ENCODE peak calls at places on chromosomes 7 and 10, in ten cellular contexts. Y is trophoblast cell, Z is lower lobe of right lung, F is heart right ventricle, T is adipocyte, P is cardiac muscle cell, G is sigmoid colon, A is fibroblast of lung, D is heart left ventricle, Q is prostate gland. M is an unnamed sample.

GRCh38 chr7:27305854-27306253 is 63.3 kb downstream of the EVX1 start:
- DNase-seq in G (no peak), F (no peak), Q (no peak), P (no peak), A (no peak), Y (no peak), D (no peak), Z (no peak), T (no peak), M (no peak)

GRCh38 chr7:36315309-36315948 is 74.2 kb upstream of the ANLN start:
- DNase-seq in Y (no peak), P (no peak), Z (no peak), G (no peak), A (no peak), T (no peak), D (no peak), Q (no peak), F (no peak), M (peak; percentile 70)

GRCh38 chr7:14698239-14698638 is 204.3 kb downstream of the DGKB start:
- DNase-seq in P (no peak), D (no peak), G (no peak), Y (no peak), F (no peak), Q (no peak), A (no peak), Z (no peak), T (peak; percentile 24), M (no peak)

GRCh38 chr10:115827650-115828049 is 445.4 kb downstream of the GFRA1 start:
- DNase-seq in P (no peak), D (peak; percentile 18), Y (no peak), F (no peak), G (no peak), Z (no peak), T (no peak), Q (no peak), A (peak; percentile 86), M (no peak)

GRCh38 chr10:96339956-96340904 is 18.6 kb downstream of the OPALIN start:
- DNase-seq in P (peak; percentile 86), A (peak; percentile 50), Y (peak; percentile 99), T (peak; percentile 85), Z (peak; percentile 56), F (peak; percentile 52), Q (peak; percentile 30), D (peak; percentile 61), G (no peak), M (peak; percentile 88)

GRCh38 chr10:120700421-120700820 is 150.7 kb upstream of the WDR11 start:
- DNase-seq in Z (no peak), Q (no peak), Y (no peak), F (no peak), T (no peak), D (no peak), A (no peak), G (no peak), P (no peak), M (no peak)

GRCh38 chr10:68073631-68074403 is 1.3 kb downstream of the HERC4 start:
- DNase-seq in Y (peak; percentile 54), Z (no peak), D (no peak), F (no peak), Q (no peak), A (no peak), T (peak; percentile 63), G (no peak), P (no peak), M (no peak)

GRCh38 chr10:13984647-13985155 is 346.0 kb downstream of the FRMD4A start:
- DNase-seq in T (peak; percentile 46), G (no peak), D (no peak), P (no peak), Z (no peak), Q (no peak), Y (peak; percentile 33), F (no peak), A (peak; percentile 99), M (no peak)

GRCh38 chr7:112118581-112119566 is 87.3 kb downstream of the DOCK4 start:
- DNase-seq in Z (no peak), P (no peak), G (no peak), T (no peak), A (no peak), Y (no peak), F (no peak), Q (no peak), D (no peak), M (no peak)
- H3K4me1 ChIP-seq in Z (peaks cover 18% of the 10 kb centered on the region), P (no peaks in the 10 kb centered on the region), G (no peaks in the 10 kb centered on the region), T (peaks cover 17% of the 10 kb centered on the region), A (no peaks in the 10 kb centered on the region), Y (no peaks in the 10 kb centered on the region), F (no peaks in the 10 kb centered on the region), Q (no peaks in the 10 kb centered on the region), D (peaks cover 9% of the 10 kb centered on the region), M (no peaks in the 10 kb centered on the region)

GRCh38 chr7:156001496-156002260 is 189.4 kb upstream of the SHH start:
- DNase-seq in P (no peak), T (no peak), Z (no peak), Q (no peak), D (no peak), A (no peak), G (no peak), F (no peak), Y (no peak), M (no peak)

GRCh38 chr7:156000601-156001396 is 188.5 kb upstream of the SHH start:
- DNase-seq in Z (no peak), Y (no peak), T (no peak), A (peak; percentile 13), G (no peak), Q (no peak), D (no peak), P (no peak), F (no peak), M (no peak)

GRCh38 chr7:156003220-156004162 is 191.2 kb upstream of the SHH start:
- DNase-seq in T (no peak), F (no peak), P (no peak), D (no peak), G (no peak), Y (no peak), Q (no peak), Z (no peak), A (no peak), M (no peak)

GRCh38 chr7:156004265-156005201 is 192.3 kb upstream of the SHH start:
- DNase-seq in F (no peak), Z (no peak), Y (no peak), D (no peak), T (no peak), Q (no peak), A (no peak), P (no peak), G (no peak), M (no peak)

DNA sequence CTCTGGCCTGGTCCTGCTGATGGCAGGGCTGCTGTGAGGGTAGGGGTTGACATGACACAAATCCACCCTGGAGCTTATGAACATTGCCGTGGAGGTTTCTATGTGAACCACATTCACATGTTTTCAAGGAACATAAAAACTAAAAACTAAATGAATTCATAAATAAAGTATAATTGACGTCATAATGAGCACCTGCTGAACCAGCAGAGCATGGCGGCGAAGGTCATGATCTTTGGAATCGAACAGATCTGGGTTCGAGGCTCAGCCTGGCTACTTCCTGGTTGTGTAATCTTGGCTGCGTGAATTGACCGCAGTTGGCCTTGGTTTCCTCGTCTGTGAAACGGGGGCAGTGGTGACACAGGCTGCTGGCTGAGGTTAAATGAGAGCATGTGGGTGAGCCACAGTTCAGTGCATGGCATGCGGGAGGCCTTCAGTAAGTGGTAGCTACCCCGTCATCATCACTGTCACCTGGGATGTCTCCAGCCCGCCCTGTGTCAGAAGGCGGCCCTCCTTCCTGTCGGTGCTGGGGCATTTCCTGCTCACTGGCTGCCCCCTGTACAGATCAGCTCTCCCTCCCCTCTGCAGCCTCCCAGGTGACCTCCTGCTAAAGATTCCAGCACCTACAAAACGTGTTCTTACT is 190.2 kb upstream of the SHH start:
- DNase-seq in T (no peak), D (no peak), F (no peak), A (no peak), Q (no peak), Y (no peak), G (no peak), Z (no peak), P (no peak), M (no peak)
- H3K4me3 ChIP-seq in T (no peak overlapping the region), D (no peak overlapping the region), F (no peak overlapping the region), A (no peak overlapping the region), Q (no peak overlapping the region), Y (no peak overlapping the region), G (no peak overlapping the region), Z (no peak overlapping the region), P (no peak overlapping the region), M (no peak overlapping the region)

GRCh38 chr7:92750961-92751360 is 85.4 kb downstream of the CDK6 start:
- DNase-seq in Q (no peak), D (no peak), T (no peak), A (peak; percentile 75), G (no peak), Y (peak; percentile 13), Z (no peak), F (no peak), P (no peak), M (no peak)

GRCh38 chr7:92750440-92750839 is 85.9 kb downstream of the CDK6 start:
- DNase-seq in A (peak; percentile 63), G (no peak), D (no peak), T (no peak), Z (no peak), P (no peak), Q (no peak), F (no peak), Y (peak; percentile 37), M (no peak)

GRCh38 chr7:92748509-92748908 is 87.9 kb downstream of the CDK6 start:
- DNase-seq in Y (no peak), T (no peak), D (no peak), G (no peak), Z (no peak), P (no peak), F (no peak), A (no peak), Q (no peak), M (no peak)

GRCh38 chr7:92749327-92749730 is 87.0 kb downstream of the CDK6 start:
- DNase-seq in Y (no peak), P (no peak), A (no peak), Z (no peak), T (peak; percentile 68), Q (no peak), D (no peak), F (no peak), G (no peak), M (no peak)

GRCh38 chr7:92749832-92750231 is 86.5 kb downstream of the CDK6 start:
- DNase-seq in F (no peak), Y (no peak), Z (no peak), G (no peak), P (no peak), T (no peak), Q (no peak), A (no peak), D (no peak), M (no peak)
- H3K4me1 ChIP-seq in F (peaks cover 8% of the 10 kb centered on the region), Y (peaks cover 6% of the 10 kb centered on the region), Z (no peaks in the 10 kb centered on the region), G (peaks cover 24% of the 10 kb centered on the region), P (no peaks in the 10 kb centered on the region), T (peaks cover 41% of the 10 kb centered on the region), Q (no peaks in the 10 kb centered on the region), A (peaks cover 17% of the 10 kb centered on the region), D (peaks cover 2% of the 10 kb centered on the region), M (peaks cover 41% of the 10 kb centered on the region)

GRCh38 chr10:47206449-47207279 is 93.3 kb upstream of the GDF10 start:
- DNase-seq in Z (no peak), A (peak; percentile 32), Y (no peak), G (no peak), T (no peak), D (no peak), F (no peak), Q (no peak), P (no peak), M (no peak)

GRCh38 chr10:47207280-47207613 is 92.8 kb upstream of the GDF10 start:
- DNase-seq in A (no peak), P (peak; percentile 59), Z (peak; percentile 69), Q (no peak), D (no peak), G (no peak), Y (no peak), F (no peak), T (peak; percentile 12), M (no peak)

GRCh38 chr10:47205199-47205598 is 94.8 kb upstream of the GDF10 start:
- DNase-seq in Q (no peak), Z (no peak), D (no peak), G (no peak), P (no peak), T (no peak), F (no peak), A (no peak), Y (no peak), M (no peak)

GRCh38 chr10:47207894-47208469 is 92.0 kb upstream of the GDF10 start:
- DNase-seq in A (no peak), F (no peak), D (no peak), Q (no peak), Y (no peak), T (no peak), Z (no peak), P (peak; percentile 64), G (no peak), M (no peak)
- H3K4me3 ChIP-seq in A (no peak overlapping the region), F (no peak overlapping the region), D (no peak overlapping the region), Q (no peak overlapping the region), Y (no peak overlapping the region), T (peak overlapping the region; percentile 49), Z (no peak overlapping the region), P (no peak overlapping the region), G (no peak overlapping the region), M (no peak overlapping the region)